ENCODE peak calls at places on chromosomes 16 and 17, in eight cellular contexts. H, E, R, A, V, B, I and K are unnamed samples.

GRCh38 chr16:22659933-22660332 is 149.2 kb downstream of the NPIPB5 start:
- DNase-seq in H (no peak), E (no peak), R (no peak), A (no peak), V (no peak), B (no peak), I (no peak), K (no peak)

GRCh38 chr16:57906385-57907316 is 64.3 kb downstream of the CNGB1 start:
- DNase-seq in H (no peak), E (peak; percentile 25), R (no peak), A (no peak), V (peak; percentile 51), B (peak; percentile 62), I (no peak), K (no peak)

GRCh38 chr16:89352091-89352681 is 134.7 kb downstream of the ZNF778 start:
- DNase-seq in H (no peak), E (no peak), R (no peak), A (no peak), V (no peak), B (no peak), I (no peak), K (no peak)

GRCh38 chr17:59504821-59505220 is 60.6 kb upstream of the DHX40 start:
- DNase-seq in H (no peak), E (no peak), R (no peak), A (no peak), V (no peak), B (no peak), I (no peak), K (no peak)

GRCh38 chr17:9768381-9768934 is 22.9 kb downstream of the DHRS7C start:
- DNase-seq in H (peak; percentile 55), E (no peak), R (no peak), A (no peak), V (peak; percentile 59), B (peak; percentile 56), I (peak; percentile 40), K (peak; percentile 24)

GRCh38 chr17:47967607-47968252 is 3.2 kb upstream of the CDK5RAP3 start:
- DNase-seq in H (peak; percentile 61), E (no peak), R (peak; percentile 80), A (no peak), V (peak; percentile 92), B (no peak), I (peak; percentile 80), K (peak; percentile 76)

GRCh38 chr17:82865274-82865673 is 25.5 kb upstream of the ZNF750 start:
- DNase-seq in H (no peak), E (no peak), R (no peak), A (no peak), V (no peak), B (no peak), I (no peak), K (no peak)

GRCh38 chr16:82701302-82702022 is 74.7 kb downstream of the CDH13 start:
- DNase-seq in H (no peak), E (no peak), R (no peak), A (no peak), V (peak; percentile 36), B (no peak), I (peak; percentile 32), K (no peak)

GRCh38 chr17:37368577-37368976 is 7.2 kb upstream of the C17orf78 start:
- DNase-seq in H (no peak), E (no peak), R (no peak), A (no peak), V (peak; percentile 68), B (no peak), I (peak; percentile 19), K (no peak)

GRCh38 chr16:30446203-30446595 is 525 bp upstream of the SEPHS2 start:
- DNase-seq in H (no peak), E (no peak), R (no peak), A (no peak), V (no peak), B (no peak), I (no peak), K (no peak)

GRCh38 chr17:50863221-50863843 is 2.8 kb downstream of the TOB1 start:
- DNase-seq in H (no peak), E (no peak), R (no peak), A (no peak), V (peak; percentile 59), B (peak; percentile 69), I (peak; percentile 53), K (peak; percentile 63)

GRCh38 chr17:309361-309888 is 43.2 kb downstream of the RPH3AL start:
- DNase-seq in H (peak; percentile 44), E (no peak), R (peak; percentile 36), A (no peak), V (peak; percentile 62), B (peak; percentile 78), I (peak; percentile 46), K (no peak)

GRCh38 chr17:72609501-72609900 is 483.0 kb downstream of the SLC39A11 start:
- DNase-seq in H (peak; percentile 64), E (no peak), R (no peak), A (no peak), V (peak; percentile 83), B (no peak), I (no peak), K (peak; percentile 79)

GRCh38 chr17:57604771-57605733 is 140.0 kb downstream of the CCDC182 start:
- DNase-seq in H (no peak), E (peak; percentile 50), R (no peak), A (no peak), V (peak; percentile 69), B (peak; percentile 38), I (peak; percentile 64), K (peak; percentile 75)

GRCh38 chr17:7438050-7438614 is 1.2 kb upstream of the FGF11 start:
- DNase-seq in H (no peak), E (peak; percentile 82), R (peak; percentile 79), A (no peak), V (peak; percentile 40), B (peak; percentile 88), I (peak; percentile 44), K (peak; percentile 40)

GRCh38 chr17:54991567-54991966 is 23.0 kb downstream of the STXBP4 start:
- DNase-seq in H (no peak), E (no peak), R (no peak), A (no peak), V (no peak), B (no peak), I (no peak), K (no peak)

GRCh38 chr16:81723098-81723723 is 55.9 kb upstream of the PLCG2 start:
- DNase-seq in H (peak; percentile 89), E (no peak), R (no peak), A (no peak), V (peak; percentile 84), B (peak; percentile 92), I (peak; percentile 85), K (peak; percentile 90)

GRCh38 chr17:77580956-77581355 is 377.5 kb upstream of the TNRC6C start:
- DNase-seq in H (no peak), E (no peak), R (no peak), A (no peak), V (no peak), B (no peak), I (no peak), K (no peak)

GRCh38 chr17:56436142-56436541 is 157.4 kb upstream of the NOG start:
- DNase-seq in H (no peak), E (no peak), R (no peak), A (no peak), V (no peak), B (no peak), I (no peak), K (no peak)

GRCh38 chr17:67801626-67802175 is 23.6 kb upstream of the BPTF start:
- DNase-seq in H (no peak), E (no peak), R (no peak), A (no peak), V (no peak), B (no peak), I (no peak), K (no peak)

GRCh38 chr16:22304411-22304810 is 7.2 kb downstream of the POLR3E start:
- DNase-seq in H (no peak), E (no peak), R (no peak), A (no peak), V (no peak), B (no peak), I (no peak), K (no peak)

GRCh38 chr17:40415390-40415789 is 2.3 kb downstream of the TOP2A start:
- DNase-seq in H (peak; percentile 68), E (no peak), R (no peak), A (no peak), V (peak; percentile 70), B (peak; percentile 33), I (peak; percentile 73), K (peak; percentile 45)

GRCh38 chr16:10989494-10989893 is 45.1 kb downstream of the CLEC16A start:
- DNase-seq in H (no peak), E (no peak), R (no peak), A (no peak), V (no peak), B (no peak), I (no peak), K (no peak)

GRCh38 chr17:47199627-47200324 is 9.4 kb upstream of the MYL4 start:
- DNase-seq in H (no peak), E (no peak), R (no peak), A (no peak), V (no peak), B (no peak), I (no peak), K (no peak)

GRCh38 chr17:78376161-78376560 is 2.3 kb upstream of the PGS1 start:
- DNase-seq in H (no peak), E (no peak), R (no peak), A (no peak), V (no peak), B (no peak), I (no peak), K (peak; percentile 62)

GRCh38 chr17:20954794-20955193 is 88.0 kb downstream of the USP22 start:
- DNase-seq in H (no peak), E (no peak), R (no peak), A (no peak), V (no peak), B (no peak), I (no peak), K (no peak)
- H3K27ac ChIP-seq in H (no peak overlapping the region), E (peak overlapping the region; percentile 67), R (no peak overlapping the region), A (no peak overlapping the region), V (no peak overlapping the region), B (no peak overlapping the region), I (no peak overlapping the region), K (no peak overlapping the region)

GRCh38 chr17:80025796-80026195 is 9.9 kb downstream of the TBC1D16 start:
- DNase-seq in H (no peak), E (no peak), R (no peak), A (no peak), V (no peak), B (no peak), I (no peak), K (no peak)
- H3K4me3 ChIP-seq in H (no peak overlapping the region), E (no peak overlapping the region), R (no peak overlapping the region), A (no peak overlapping the region), V (no peak overlapping the region), B (no peak overlapping the region), I (no peak overlapping the region), K (no peak overlapping the region)

DNA sequence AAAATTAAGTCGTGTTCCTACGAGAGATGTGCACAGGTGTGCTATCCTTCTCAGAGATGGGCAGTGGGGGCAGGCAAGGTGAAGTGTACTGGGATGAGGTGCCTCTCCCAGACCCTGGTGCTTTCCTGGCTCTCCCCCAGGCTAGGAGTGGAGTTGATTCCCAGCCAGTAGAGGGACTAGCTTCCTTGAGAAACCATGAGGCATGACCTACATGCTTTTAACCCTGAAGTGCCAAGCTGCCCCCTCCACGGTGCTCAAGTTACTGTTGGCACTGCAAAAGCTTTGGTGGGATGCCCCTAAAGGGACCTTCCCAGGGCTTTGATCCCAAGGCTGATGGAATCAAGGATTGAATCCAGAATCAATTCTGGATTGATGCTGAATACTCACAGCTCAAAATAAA is 47.0 kb upstream of the SREBF1 start:
- DNase-seq in H (no peak), E (no peak), R (no peak), A (no peak), V (no peak), B (no peak), I (no peak), K (no peak)
- H3K27ac ChIP-seq in H (no peak overlapping the region), E (no peak overlapping the region), R (no peak overlapping the region), A (no peak overlapping the region), V (no peak overlapping the region), B (no peak overlapping the region), I (no peak overlapping the region), K (no peak overlapping the region)

GRCh38 chr16:80447263-80447662 is 93.5 kb upstream of the DYNLRB2 start:
- DNase-seq in H (no peak), E (no peak), R (no peak), A (no peak), V (peak; percentile 20), B (no peak), I (no peak), K (no peak)
- H3K4me3 ChIP-seq in H (no peak overlapping the region), E (no peak overlapping the region), R (no peak overlapping the region), A (no peak overlapping the region), V (no peak overlapping the region), B (no peak overlapping the region), I (no peak overlapping the region), K (no peak overlapping the region)